ENCODE peak calls at places on chromosome 15, in four cellular contexts. One of them, this sample, is unnamed.

GRCh38 chr15:80599359-80599758 is 95.8 kb upstream of the ABHD17C start:
- DNase-seq in CD8-positive, alpha-beta T cell: no peak
- DNase-seq in stomach: no peak
- DNase-seq in fibroblast of the aortic adventitia: peak
- DNase-seq in this sample: no peak

GRCh38 chr15:78739996-78740903 is 71.0 kb downstream of the ADAMTS7 start:
- DNase-seq in CD8-positive, alpha-beta T cell: no peak
- DNase-seq in stomach: peak
- DNase-seq in fibroblast of the aortic adventitia: peak
- DNase-seq in this sample: peak

GRCh38 chr15:73601449-73602425 is 31.5 kb downstream of the NPTN start:
- DNase-seq in CD8-positive, alpha-beta T cell: no peak
- DNase-seq in stomach: no peak
- DNase-seq in fibroblast of the aortic adventitia: peak
- DNase-seq in this sample: peak

GRCh38 chr15:85684174-85684710 is 110.5 kb downstream of the KLHL25 start:
- DNase-seq in CD8-positive, alpha-beta T cell: no peak
- DNase-seq in stomach: no peak
- DNase-seq in fibroblast of the aortic adventitia: no peak
- DNase-seq in this sample: no peak

GRCh38 chr15:43872416-43873020 is 45.7 kb downstream of the WDR76 start:
- DNase-seq in CD8-positive, alpha-beta T cell: no peak
- DNase-seq in stomach: no peak
- DNase-seq in fibroblast of the aortic adventitia: peak
- DNase-seq in this sample: peak

GRCh38 chr15:36332301-36332700 is 247.1 kb upstream of the CDIN1 start:
- DNase-seq in CD8-positive, alpha-beta T cell: no peak
- DNase-seq in stomach: no peak
- DNase-seq in fibroblast of the aortic adventitia: peak
- DNase-seq in this sample: no peak

GRCh38 chr15:43800286-43801136 is at the start of gene HYPK:
- DNase-seq in CD8-positive, alpha-beta T cell: peak
- DNase-seq in stomach: peak
- DNase-seq in fibroblast of the aortic adventitia: peak
- DNase-seq in this sample: peak

GRCh38 chr15:60237411-60237810 is 160.4 kb downstream of the ANXA2 start:
- DNase-seq in CD8-positive, alpha-beta T cell: no peak
- DNase-seq in stomach: no peak
- DNase-seq in fibroblast of the aortic adventitia: no peak
- DNase-seq in this sample: no peak

GRCh38 chr15:89068325-89068784 is 19.9 kb upstream of the ABHD2 start:
- DNase-seq in CD8-positive, alpha-beta T cell: no peak
- DNase-seq in stomach: no peak
- DNase-seq in fibroblast of the aortic adventitia: peak
- DNase-seq in this sample: peak

GRCh38 chr15:78170848-78171773 is 21.9 kb downstream of the IDH3A start:
- DNase-seq in CD8-positive, alpha-beta T cell: no peak
- DNase-seq in stomach: no peak
- DNase-seq in fibroblast of the aortic adventitia: no peak
- DNase-seq in this sample: no peak

GRCh38 chr15:76514292-76514691 is 177.7 kb downstream of the ISL2 start:
- DNase-seq in CD8-positive, alpha-beta T cell: no peak
- DNase-seq in stomach: no peak
- DNase-seq in fibroblast of the aortic adventitia: no peak
- DNase-seq in this sample: no peak

GRCh38 chr15:62059818-62060115 is 480 bp downstream of the VPS13C start:
- DNase-seq in CD8-positive, alpha-beta T cell: no peak
- DNase-seq in stomach: peak
- DNase-seq in fibroblast of the aortic adventitia: peak
- DNase-seq in this sample: peak

GRCh38 chr15:80507638-80508316 is 103.6 kb downstream of the ARNT2 start:
- DNase-seq in CD8-positive, alpha-beta T cell: no peak
- DNase-seq in stomach: no peak
- DNase-seq in fibroblast of the aortic adventitia: peak
- DNase-seq in this sample: peak

GRCh38 chr15:69141833-69142232 is 18.6 kb upstream of the GLCE start:
- DNase-seq in CD8-positive, alpha-beta T cell: no peak
- DNase-seq in stomach: no peak
- DNase-seq in fibroblast of the aortic adventitia: no peak
- DNase-seq in this sample: no peak

GRCh38 chr15:85760049-85760448 is 34.7 kb downstream of the KLHL25 start:
- DNase-seq in CD8-positive, alpha-beta T cell: no peak
- DNase-seq in stomach: no peak
- DNase-seq in fibroblast of the aortic adventitia: no peak
- DNase-seq in this sample: no peak

GRCh38 chr15:83458396-83458795 is 11.3 kb downstream of the SH3GL3 start:
- DNase-seq in CD8-positive, alpha-beta T cell: no peak
- DNase-seq in stomach: no peak
- DNase-seq in fibroblast of the aortic adventitia: no peak
- DNase-seq in this sample: no peak

GRCh38 chr15:73881539-73882320 is 8.4 kb downstream of the TBC1D21 start:
- DNase-seq in CD8-positive, alpha-beta T cell: no peak
- DNase-seq in stomach: no peak
- DNase-seq in fibroblast of the aortic adventitia: no peak
- DNase-seq in this sample: no peak

GRCh38 chr15:74438696-74439316 is 5.0 kb upstream of the SEMA7A start:
- DNase-seq in CD8-positive, alpha-beta T cell: peak
- DNase-seq in stomach: peak
- DNase-seq in fibroblast of the aortic adventitia: peak
- DNase-seq in this sample: peak

GRCh38 chr15:28912422-28912821 is 26.6 kb downstream of the APBA2 start:
- DNase-seq in CD8-positive, alpha-beta T cell: no peak
- DNase-seq in stomach: no peak
- DNase-seq in fibroblast of the aortic adventitia: no peak
- DNase-seq in this sample: no peak

GRCh38 chr15:60651734-60652141 is 172.8 kb upstream of the ICE2 start:
- DNase-seq in CD8-positive, alpha-beta T cell: no peak
- DNase-seq in stomach: no peak
- DNase-seq in fibroblast of the aortic adventitia: no peak
- DNase-seq in this sample: no peak

GRCh38 chr15:70400766-70401541 is 303.2 kb upstream of the TLE3 start:
- DNase-seq in CD8-positive, alpha-beta T cell: no peak
- DNase-seq in stomach: no peak
- DNase-seq in fibroblast of the aortic adventitia: peak
- DNase-seq in this sample: no peak

GRCh38 chr15:58475573-58476524 is 44.1 kb downstream of the LIPC start:
- DNase-seq in CD8-positive, alpha-beta T cell: no peak
- DNase-seq in stomach: no peak
- DNase-seq in fibroblast of the aortic adventitia: peak
- DNase-seq in this sample: peak

GRCh38 chr15:82942691-82943090 is 9.8 kb downstream of the HOMER2 start:
- DNase-seq in CD8-positive, alpha-beta T cell: no peak
- DNase-seq in stomach: peak
- DNase-seq in fibroblast of the aortic adventitia: no peak
- DNase-seq in this sample: peak

GRCh38 chr15:78565951-78566774 is 843 bp downstream of the CHRNA5 start:
- DNase-seq in CD8-positive, alpha-beta T cell: no peak
- DNase-seq in stomach: no peak
- DNase-seq in fibroblast of the aortic adventitia: peak
- DNase-seq in this sample: no peak

GRCh38 chr15:65286069-65286703 is 497 bp downstream of the PARP16 start:
- DNase-seq in CD8-positive, alpha-beta T cell: no peak
- DNase-seq in stomach: peak
- DNase-seq in fibroblast of the aortic adventitia: peak
- DNase-seq in this sample: peak

GRCh38 chr15:32003558-32003957 is 26.8 kb upstream of the CHRNA7 start:
- DNase-seq in CD8-positive, alpha-beta T cell: no peak
- DNase-seq in stomach: no peak
- DNase-seq in fibroblast of the aortic adventitia: no peak
- DNase-seq in this sample: no peak

GRCh38 chr15:78949461-78949860 is 4.6 kb upstream of the CTSH start:
- DNase-seq in CD8-positive, alpha-beta T cell: no peak
- DNase-seq in stomach: peak
- DNase-seq in fibroblast of the aortic adventitia: no peak
- DNase-seq in this sample: no peak

GRCh38 chr15:34336947-34337556 is 529 bp downstream of the SLC12A6 start:
- DNase-seq in CD8-positive, alpha-beta T cell: no peak
- DNase-seq in stomach: no peak
- DNase-seq in fibroblast of the aortic adventitia: no peak
- DNase-seq in this sample: no peak

GRCh38 chr15:79090487-79091203 is at the start of gene RASGRF1:
- DNase-seq in CD8-positive, alpha-beta T cell: no peak
- DNase-seq in stomach: no peak
- DNase-seq in fibroblast of the aortic adventitia: no peak
- DNase-seq in this sample: no peak

GRCh38 chr15:99123706-99124451 is 19.0 kb downstream of the SYNM start:
- DNase-seq in CD8-positive, alpha-beta T cell: no peak
- DNase-seq in stomach: peak
- DNase-seq in fibroblast of the aortic adventitia: peak
- DNase-seq in this sample: peak

GRCh38 chr15:35944945-35945344 is 399.0 kb upstream of the DPH6 start:
- DNase-seq in CD8-positive, alpha-beta T cell: no peak
- DNase-seq in stomach: no peak
- DNase-seq in fibroblast of the aortic adventitia: no peak
- DNase-seq in this sample: no peak

GRCh38 chr15:89761009-89761831 is 10.2 kb upstream of the MESP1 start:
- DNase-seq in CD8-positive, alpha-beta T cell: no peak
- DNase-seq in stomach: peak
- DNase-seq in fibroblast of the aortic adventitia: no peak
- DNase-seq in this sample: peak

GRCh38 chr15:58269455-58270414 is 131.6 kb downstream of the AQP9 start:
- DNase-seq in CD8-positive, alpha-beta T cell: no peak
- DNase-seq in stomach: no peak
- DNase-seq in fibroblast of the aortic adventitia: peak
- DNase-seq in this sample: peak

GRCh38 chr15:28979208-28979891 is 93.6 kb downstream of the APBA2 start:
- DNase-seq in CD8-positive, alpha-beta T cell: no peak
- DNase-seq in stomach: no peak
- DNase-seq in fibroblast of the aortic adventitia: no peak
- DNase-seq in this sample: no peak

GRCh38 chr15:93210995-93211394 is 122.0 kb upstream of the RGMA start:
- DNase-seq in CD8-positive, alpha-beta T cell: no peak
- DNase-seq in stomach: no peak
- DNase-seq in fibroblast of the aortic adventitia: no peak
- DNase-seq in this sample: peak

GRCh38 chr15:49706805-49707204 is 86.0 kb downstream of the DTWD1 start:
- DNase-seq in CD8-positive, alpha-beta T cell: no peak
- DNase-seq in stomach: no peak
- DNase-seq in fibroblast of the aortic adventitia: no peak
- DNase-seq in this sample: no peak

GRCh38 chr15:31280037-31280830 is 46.4 kb upstream of the KLF13 start:
- DNase-seq in CD8-positive, alpha-beta T cell: no peak
- DNase-seq in stomach: peak
- DNase-seq in fibroblast of the aortic adventitia: no peak
- DNase-seq in this sample: peak

GRCh38 chr15:31275331-31276262 is 51.0 kb upstream of the KLF13 start:
- DNase-seq in CD8-positive, alpha-beta T cell: no peak
- DNase-seq in stomach: peak
- DNase-seq in fibroblast of the aortic adventitia: no peak
- DNase-seq in this sample: no peak

GRCh38 chr15:71970435-71970834 is 147.5 kb downstream of the MYO9A start:
- DNase-seq in CD8-positive, alpha-beta T cell: no peak
- DNase-seq in stomach: no peak
- DNase-seq in fibroblast of the aortic adventitia: no peak
- DNase-seq in this sample: no peak
- H3K4me3 ChIP-seq in CD8-positive, alpha-beta T cell: no peak
- H3K4me3 ChIP-seq in stomach: no peak
- H3K4me3 ChIP-seq in fibroblast of the aortic adventitia: no peak
- H3K4me3 ChIP-seq in this sample: no peak

DNA sequence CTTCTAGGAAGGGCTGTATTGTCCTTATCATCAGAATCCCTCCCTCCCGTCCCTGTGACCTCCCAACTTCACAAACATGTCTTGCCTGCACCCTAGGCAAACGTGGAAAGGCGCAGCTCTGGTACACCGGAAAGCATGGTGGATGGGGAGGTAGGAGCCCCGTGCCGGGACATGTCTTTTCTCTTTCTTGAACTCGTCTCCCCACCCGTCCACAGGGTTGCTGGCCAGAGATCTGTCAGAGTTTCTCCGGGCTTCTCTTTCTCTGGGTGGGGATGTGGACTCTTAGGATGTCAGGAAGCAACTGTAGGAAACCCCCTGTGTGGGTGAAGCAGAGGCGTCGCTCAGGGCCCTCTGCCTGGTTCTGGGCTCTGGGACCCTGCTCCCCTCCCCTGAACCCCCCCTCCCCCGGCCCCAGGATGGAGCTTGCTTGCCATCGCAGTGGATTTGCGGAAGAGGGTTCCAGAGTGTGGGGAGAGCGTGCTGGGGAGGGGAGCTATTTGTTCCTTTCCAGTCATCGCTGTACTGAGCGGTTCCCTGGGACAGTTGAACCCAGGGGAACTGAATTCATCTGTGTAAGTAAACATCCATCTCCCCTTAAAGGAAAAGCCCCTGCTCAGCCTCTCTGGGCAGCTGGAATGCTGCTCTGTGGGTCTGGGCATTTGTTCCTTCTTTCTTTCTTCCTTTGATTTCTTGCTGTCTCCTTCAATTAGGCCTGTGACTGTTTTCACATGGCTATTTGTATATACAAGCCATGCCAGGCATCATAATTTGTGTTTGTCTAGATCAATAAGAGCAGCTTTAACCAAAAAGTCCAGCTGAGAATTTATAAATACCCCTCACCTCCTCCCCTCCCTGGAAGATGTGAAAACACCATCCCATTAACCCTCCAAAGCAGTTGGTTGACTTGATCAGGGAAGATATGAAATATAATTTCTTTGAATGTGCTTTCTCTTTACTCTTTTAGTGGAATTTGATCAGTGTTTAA is 72.8 kb downstream of the SMAD3 start:
- DNase-seq in CD8-positive, alpha-beta T cell: no peak
- DNase-seq in stomach: no peak
- DNase-seq in fibroblast of the aortic adventitia: peak
- DNase-seq in this sample: no peak
- H3K4me3 ChIP-seq in CD8-positive, alpha-beta T cell: no peak
- H3K4me3 ChIP-seq in stomach: no peak
- H3K4me3 ChIP-seq in fibroblast of the aortic adventitia: peak
- H3K4me3 ChIP-seq in this sample: no peak

DNA sequence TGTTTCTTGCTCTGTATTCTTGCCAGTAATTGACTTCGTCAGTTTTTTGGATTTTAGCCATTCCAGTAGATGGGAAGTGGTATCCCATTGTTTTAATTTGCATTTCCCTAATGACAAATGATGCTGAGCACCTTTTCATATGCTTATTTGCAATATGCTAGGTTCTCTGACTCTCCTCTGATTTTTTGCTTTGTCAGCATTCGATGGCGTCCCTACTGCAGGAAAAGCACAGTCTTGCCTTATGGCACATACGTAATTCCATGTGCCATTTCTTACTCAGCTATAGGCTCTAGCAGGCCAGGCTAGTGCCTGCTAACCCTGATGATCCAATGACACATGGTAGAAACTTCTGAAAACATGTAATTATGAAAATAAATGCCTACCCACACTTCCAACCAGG is 239.2 kb upstream of the ATP10A start:
- DNase-seq in CD8-positive, alpha-beta T cell: no peak
- DNase-seq in stomach: no peak
- DNase-seq in fibroblast of the aortic adventitia: no peak
- DNase-seq in this sample: no peak
- H3K4me3 ChIP-seq in CD8-positive, alpha-beta T cell: no peak
- H3K4me3 ChIP-seq in stomach: no peak
- H3K4me3 ChIP-seq in fibroblast of the aortic adventitia: no peak
- H3K4me3 ChIP-seq in this sample: no peak

GRCh38 chr15:48505067-48505466 is 140.4 kb downstream of the FBN1 start:
- DNase-seq in CD8-positive, alpha-beta T cell: no peak
- DNase-seq in stomach: no peak
- DNase-seq in fibroblast of the aortic adventitia: no peak
- DNase-seq in this sample: no peak
- H3K4me3 ChIP-seq in CD8-positive, alpha-beta T cell: no peak
- H3K4me3 ChIP-seq in stomach: no peak
- H3K4me3 ChIP-seq in fibroblast of the aortic adventitia: no peak
- H3K4me3 ChIP-seq in this sample: no peak

GRCh38 chr15:55194246-55194645 is 2.5 kb downstream of the RSL24D1 start:
- DNase-seq in CD8-positive, alpha-beta T cell: no peak
- DNase-seq in stomach: no peak
- DNase-seq in fibroblast of the aortic adventitia: no peak
- DNase-seq in this sample: no peak
- H3K4me3 ChIP-seq in CD8-positive, alpha-beta T cell: no peak
- H3K4me3 ChIP-seq in stomach: no peak
- H3K4me3 ChIP-seq in fibroblast of the aortic adventitia: no peak
- H3K4me3 ChIP-seq in this sample: peak